ENCODE peak calls at places on chromosomes 12 and 14, in five cellular contexts. K is heart right ventricle, M is cardiac muscle cell, Q is heart left ventricle, B is endothelial cell. Y is an unnamed sample.

GRCh38 chr12:132797820-132798570 is 30.7 kb downstream of the GOLGA3 start:
- DNase-seq in K (no peak), M (no peak), Q (no peak), B (no peak), Y (no peak)

GRCh38 chr12:26062566-26062965 is 62.3 kb downstream of the BHLHE41 start:
- DNase-seq in K (no peak), M (no peak), Q (no peak), B (no peak), Y (no peak)

GRCh38 chr12:53481957-53482586 is 17.2 kb downstream of the MAP3K12 start:
- DNase-seq in K (no peak), M (peak), Q (no peak), B (no peak), Y (peak)

GRCh38 chr12:126772171-126772864 is 1494.7 kb upstream of the TMEM132C start:
- DNase-seq in K (no peak), M (no peak), Q (no peak), B (no peak), Y (peak)

GRCh38 chr14:96304956-96305355 is 48.9 kb downstream of the BDKRB1 start:
- DNase-seq in K (no peak), M (peak), Q (no peak), B (peak), Y (no peak)

GRCh38 chr14:53619625-53620324 is 336.9 kb downstream of the BMP4 start:
- DNase-seq in K (no peak), M (no peak), Q (no peak), B (no peak), Y (no peak)

GRCh38 chr12:93570552-93571359 is 1.7 kb upstream of the SOCS2 start:
- DNase-seq in K (peak), M (peak), Q (peak), B (peak), Y (peak)

GRCh38 chr12:87157791-87158190 is 871.4 kb downstream of the C12orf50 start:
- DNase-seq in K (no peak), M (no peak), Q (no peak), B (no peak), Y (no peak)

DNA sequence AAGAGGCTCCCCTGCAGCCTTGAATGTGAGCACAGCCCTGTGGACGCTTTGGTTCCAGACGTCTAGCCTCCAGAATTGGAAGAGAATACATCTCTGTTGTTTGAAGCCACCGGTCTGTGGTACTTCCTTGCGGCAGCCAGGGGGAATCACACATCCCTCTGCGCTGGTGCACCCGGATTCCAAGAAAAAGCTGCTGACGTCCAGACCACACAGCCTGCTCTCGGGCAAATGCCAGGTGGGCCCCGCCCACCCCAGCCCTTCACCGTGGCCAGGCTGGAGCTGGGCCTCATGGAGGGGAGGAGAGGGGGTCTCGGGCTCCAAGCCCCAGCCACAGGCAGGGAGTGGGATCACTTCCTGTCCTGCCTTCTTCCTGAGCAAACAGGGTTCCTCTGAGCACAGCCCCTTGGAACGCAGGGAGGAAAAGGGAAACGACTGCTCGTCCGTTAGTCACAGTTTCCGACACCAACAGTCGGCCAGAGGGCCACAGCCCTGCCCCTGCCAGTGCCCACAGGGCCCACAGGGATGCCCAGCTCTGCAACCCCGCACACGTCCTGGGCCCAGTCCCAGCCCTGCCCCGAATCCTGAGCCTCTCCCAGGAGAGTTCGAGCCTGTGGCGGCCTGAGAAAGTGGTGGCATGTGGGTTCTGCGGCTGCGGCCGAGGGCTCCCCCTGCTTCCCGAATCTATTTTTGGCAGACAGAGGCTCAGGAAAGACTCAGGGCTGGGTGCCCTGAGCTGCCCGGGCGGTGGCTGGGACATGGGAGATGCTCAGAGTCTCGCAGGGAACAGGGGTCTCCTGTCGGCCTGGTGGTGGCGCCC is 85.3 kb downstream of the RFLNA start:
- DNase-seq in K (peak), M (no peak), Q (peak), B (peak), Y (no peak)
- TF ChIP-seq CTCF in K (peak), M (peak), Q (peak), B (peak), Y (no peak)

GRCh38 chr14:49892636-49893308 is at the start of gene ARF6:
- DNase-seq in K (peak), M (peak), Q (peak), B (peak), Y (peak)
- TF ChIP-seq CTCF in K (no peak), M (peak), Q (peak), B (no peak), Y (peak)

GRCh38 chr14:65826946-65827345 is 414.4 kb downstream of the FUT8 start:
- DNase-seq in K (no peak), M (no peak), Q (no peak), B (no peak), Y (no peak)

GRCh38 chr14:65824978-65825299 is 412.4 kb downstream of the FUT8 start:
- DNase-seq in K (no peak), M (no peak), Q (no peak), B (no peak), Y (no peak)

GRCh38 chr14:65824285-65824977 is 411.9 kb downstream of the FUT8 start:
- DNase-seq in K (no peak), M (peak), Q (peak), B (peak), Y (peak)

GRCh38 chr14:65832431-65833253 is 420.1 kb downstream of the FUT8 start:
- DNase-seq in K (no peak), M (peak), Q (no peak), B (peak), Y (peak)

DNA sequence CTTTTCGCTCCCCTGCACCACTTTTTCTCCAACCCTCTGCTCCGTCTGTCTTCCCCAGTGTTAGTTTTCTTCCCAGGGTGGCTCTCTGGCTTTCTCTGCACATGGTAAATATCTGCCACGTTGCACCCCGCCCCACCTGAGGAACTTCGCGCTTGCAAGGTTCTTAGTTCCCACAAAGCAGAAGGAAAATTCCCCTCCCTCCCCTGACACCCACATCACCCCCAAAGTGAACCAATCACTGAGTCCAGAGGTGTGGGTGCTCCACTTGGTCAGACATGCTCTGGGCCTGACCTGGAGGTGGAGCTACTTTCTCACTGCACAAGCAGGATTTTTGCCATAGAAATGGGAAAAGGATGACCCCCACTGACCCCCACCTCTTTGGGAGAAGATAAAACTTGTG is 415.0 kb downstream of the FUT8 start:
- DNase-seq in K (no peak), M (no peak), Q (no peak), B (no peak), Y (no peak)
- TF ChIP-seq CTCF in K (no peak), M (no peak), Q (no peak), B (no peak), Y (no peak)

DNA sequence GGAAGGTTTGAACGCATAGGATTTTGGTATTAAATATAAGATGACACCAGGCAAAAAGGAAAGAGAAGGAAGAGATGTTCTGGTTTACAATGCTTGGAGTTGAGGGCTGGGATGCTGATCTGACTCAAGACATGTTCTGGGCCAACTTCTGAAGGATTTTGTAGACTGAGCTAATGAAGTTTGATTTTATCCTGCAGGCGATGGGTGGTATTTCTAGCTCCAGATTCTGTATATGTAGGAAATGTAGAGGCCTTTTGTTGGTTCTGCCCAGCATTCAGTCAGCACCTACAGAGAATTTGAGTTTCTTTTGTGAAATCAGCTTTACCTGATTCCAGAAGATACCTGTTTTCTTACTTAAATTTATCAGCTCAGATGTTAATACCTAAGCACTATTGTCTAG is 48.2 kb downstream of the VEZT start:
- DNase-seq in K (no peak), M (no peak), Q (no peak), B (no peak), Y (no peak)
- TF ChIP-seq CTCF in K (no peak), M (no peak), Q (no peak), B (peak), Y (no peak)

GRCh38 chr12:23014749-23015148 is 389.8 kb downstream of the ETNK1 start:
- DNase-seq in K (no peak), M (no peak), Q (no peak), B (no peak), Y (no peak)
- TF ChIP-seq CTCF in K (no peak), M (no peak), Q (no peak), B (no peak), Y (no peak)

DNA sequence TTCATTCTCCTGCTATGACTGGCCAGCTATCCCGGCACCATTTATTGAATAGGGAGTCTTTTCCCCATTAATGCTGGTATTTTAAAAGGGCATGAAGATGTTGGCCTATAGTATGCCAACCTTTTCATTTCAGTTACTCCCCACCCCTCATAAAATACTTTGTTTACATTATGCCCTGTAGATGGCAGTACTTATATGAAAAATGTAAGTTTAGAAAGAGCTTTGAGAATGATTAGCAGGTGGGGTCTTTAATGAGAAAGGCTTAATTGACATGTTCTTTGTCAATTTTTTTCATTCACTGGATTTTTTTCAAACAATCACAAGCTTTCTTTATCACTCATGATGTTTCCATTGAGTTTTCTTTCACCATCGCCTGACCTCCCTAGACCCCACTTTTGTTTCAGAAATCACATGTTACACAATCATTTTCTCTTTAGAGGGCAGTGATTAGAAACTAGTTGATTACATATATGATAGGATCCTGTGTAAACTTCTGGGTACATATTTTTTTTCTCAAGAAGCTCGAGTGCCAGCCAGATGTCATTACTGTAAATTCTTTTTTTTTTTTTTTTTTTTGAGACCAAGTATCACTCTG is 62.6 kb upstream of the PSMA6 start:
- DNase-seq in K (no peak), M (peak), Q (no peak), B (no peak), Y (peak)
- TF ChIP-seq CTCF in K (peak), M (peak), Q (peak), B (no peak), Y (peak)

GRCh38 chr12:109534456-109534855 is 38.8 kb downstream of the MMAB start:
- DNase-seq in K (no peak), M (no peak), Q (no peak), B (no peak), Y (no peak)
- TF ChIP-seq CTCF in K (no peak), M (no peak), Q (no peak), B (no peak), Y (no peak)

Y was measured in HepG2.